ENCODE peak calls at places on chromosome 21, in six cellular contexts. K is stomach, V is body of pancreas, Z is Peyer's patch, C is K562, G is tibial nerve. E is an unnamed sample. For H3K9me3, the result is how much of the 10 kb centered on the place peaks cover.

GRCh38 chr21:44984792-44985440 is 45.1 kb downstream of the SLX9 start:
- DNase-seq in K (no peak), V (no peak), Z (no peak), C (no peak), G (no peak), E (no peak)

GRCh38 chr21:44304846-44305245 is 5.0 kb downstream of the PFKL start:
- DNase-seq in K (peak), V (peak), Z (peak), C (peak), G (peak), E (no peak)

GRCh38 chr21:32298148-32298559 is 501 bp upstream of the MRAP start:
- DNase-seq in K (no peak), V (no peak), Z (no peak), C (no peak), G (no peak), E (no peak)

GRCh38 chr21:26448751-26449150 is 124.3 kb downstream of the CYYR1 start:
- DNase-seq in K (no peak), V (no peak), Z (no peak), C (no peak), G (no peak), E (no peak)

GRCh38 chr21:32246571-32246970 is 32.3 kb downstream of the MIS18A start:
- DNase-seq in K (no peak), V (no peak), Z (no peak), C (no peak), G (no peak), E (no peak)

GRCh38 chr21:45505416-45506021 is 36.7 kb downstream of the SLC19A1 start:
- DNase-seq in K (peak), V (no peak), Z (no peak), C (no peak), G (no peak), E (no peak)

GRCh38 chr21:43598416-43599120 is 60.7 kb downstream of the HSF2BP start:
- DNase-seq in K (no peak), V (no peak), Z (no peak), C (no peak), G (no peak), E (no peak)

GRCh38 chr21:43908167-43908566 is 43.1 kb downstream of the AGPAT3 start:
- DNase-seq in K (no peak), V (no peak), Z (peak), C (no peak), G (no peak), E (no peak)

GRCh38 chr21:38358098-38358497 is 101.3 kb downstream of the KCNJ15 start:
- DNase-seq in K (no peak), V (no peak), Z (no peak), C (no peak), G (no peak), E (no peak)
- TF ChIP-seq CTCF in K (no peak), V (no peak), Z (no peak), C (no peak), G (no peak), E (no peak)

GRCh38 chr21:16592399-16592798 is 862.6 kb downstream of the USP25 start:
- DNase-seq in K (no peak), V (no peak), Z (no peak), C (no peak), G (no peak), E (no peak)
- H3K9me3 ChIP-seq in K (under half), V (under half), Z (under half), C (under half), G (under half), E (under half)

GRCh38 chr21:41610042-41610839 is 102.3 kb upstream of the TMPRSS2 start:
- DNase-seq in K (peak), V (peak), Z (peak), C (peak), G (peak), E (no peak)
- TF ChIP-seq POLR2A in K (no peak), V (no peak), Z (no peak), C (no peak), G (no peak), E (no peak)

GRCh38 chr21:36100971-36101641 is 31.3 kb downstream of the CBR1 start:
- DNase-seq in K (no peak), V (no peak), Z (no peak), C (no peak), G (no peak), E (no peak)

GRCh38 chr21:36105327-36105842 is 29.5 kb upstream of the CBR3 start:
- DNase-seq in K (no peak), V (no peak), Z (no peak), C (no peak), G (no peak), E (no peak)

GRCh38 chr21:36103434-36103833 is 31.4 kb upstream of the CBR3 start:
- DNase-seq in K (no peak), V (no peak), Z (no peak), C (no peak), G (no peak), E (no peak)

GRCh38 chr21:36109868-36110267 is 25.0 kb upstream of the CBR3 start:
- DNase-seq in K (no peak), V (no peak), Z (no peak), C (no peak), G (no peak), E (no peak)

DNA sequence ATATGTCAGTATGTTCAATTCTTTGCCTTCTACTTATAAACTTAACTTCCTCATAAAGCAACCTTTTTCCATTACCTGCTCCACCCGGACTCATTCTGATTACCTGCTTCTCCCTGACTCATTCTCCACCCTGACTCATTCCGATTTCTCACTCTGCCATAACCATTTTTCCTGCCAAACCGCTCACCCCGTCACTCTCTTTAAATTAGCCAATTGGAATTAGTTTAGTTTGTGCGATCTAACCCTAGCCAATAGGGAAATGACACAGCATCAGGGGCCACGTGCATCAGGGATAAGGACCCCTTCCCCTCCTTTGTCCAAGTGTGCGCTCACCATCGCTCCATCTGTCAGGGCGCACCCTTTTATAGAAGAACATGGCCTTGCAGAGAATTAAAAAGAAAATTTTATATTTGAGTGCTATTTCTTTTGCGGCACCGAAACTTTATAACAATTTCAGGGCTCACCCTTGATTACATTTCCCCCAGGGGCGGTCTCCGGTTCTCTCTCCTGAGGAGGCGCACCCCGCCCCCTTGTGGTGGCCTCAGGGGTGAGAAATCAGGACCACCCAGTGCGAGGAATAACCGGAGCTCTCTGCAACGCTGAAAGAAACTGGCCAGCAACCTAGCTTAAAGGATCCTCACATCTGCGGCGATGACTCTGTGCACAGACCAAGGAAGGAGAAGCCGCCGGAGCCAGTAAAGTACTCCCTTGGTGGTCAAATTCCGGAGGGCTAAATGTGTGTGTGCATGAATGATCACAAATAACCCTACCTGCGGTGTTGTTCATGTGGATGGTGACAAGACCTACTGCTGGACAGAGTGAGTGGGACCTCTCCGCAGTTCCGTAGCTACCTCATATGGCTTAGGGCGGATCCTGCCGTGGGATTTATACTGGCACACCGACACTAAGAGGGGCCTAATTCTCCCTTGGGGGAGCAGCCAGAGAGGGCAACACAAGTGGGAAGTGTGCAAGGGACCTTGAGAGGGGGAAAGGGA is 30.3 kb upstream of the CBR3 start:
- DNase-seq in K (peak), V (peak), Z (peak), C (peak), G (peak), E (no peak)
- TF ChIP-seq CTCF in K (peak), V (peak), Z (peak), C (peak), G (peak), E (peak)

GRCh38 chr21:34143783-34144182 is 70.4 kb downstream of the MRPS6 start:
- DNase-seq in K (no peak), V (no peak), Z (no peak), C (no peak), G (no peak), E (no peak)

GRCh38 chr21:34148826-34149558 is 75.6 kb downstream of the MRPS6 start:
- DNase-seq in K (no peak), V (no peak), Z (no peak), C (no peak), G (no peak), E (no peak)

GRCh38 chr21:34147835-34148804 is 74.7 kb downstream of the MRPS6 start:
- DNase-seq in K (no peak), V (no peak), Z (no peak), C (no peak), G (no peak), E (no peak)

GRCh38 chr21:34141373-34141772 is 68.0 kb downstream of the MRPS6 start:
- DNase-seq in K (no peak), V (no peak), Z (no peak), C (no peak), G (no peak), E (no peak)

GRCh38 chr21:34144224-34144623 is 70.8 kb downstream of the MRPS6 start:
- DNase-seq in K (no peak), V (no peak), Z (no peak), C (no peak), G (no peak), E (no peak)
- H3K9me3 ChIP-seq in K (under half), V (under half), Z (under half), C (under half), G (under half), E (under half)

DNA sequence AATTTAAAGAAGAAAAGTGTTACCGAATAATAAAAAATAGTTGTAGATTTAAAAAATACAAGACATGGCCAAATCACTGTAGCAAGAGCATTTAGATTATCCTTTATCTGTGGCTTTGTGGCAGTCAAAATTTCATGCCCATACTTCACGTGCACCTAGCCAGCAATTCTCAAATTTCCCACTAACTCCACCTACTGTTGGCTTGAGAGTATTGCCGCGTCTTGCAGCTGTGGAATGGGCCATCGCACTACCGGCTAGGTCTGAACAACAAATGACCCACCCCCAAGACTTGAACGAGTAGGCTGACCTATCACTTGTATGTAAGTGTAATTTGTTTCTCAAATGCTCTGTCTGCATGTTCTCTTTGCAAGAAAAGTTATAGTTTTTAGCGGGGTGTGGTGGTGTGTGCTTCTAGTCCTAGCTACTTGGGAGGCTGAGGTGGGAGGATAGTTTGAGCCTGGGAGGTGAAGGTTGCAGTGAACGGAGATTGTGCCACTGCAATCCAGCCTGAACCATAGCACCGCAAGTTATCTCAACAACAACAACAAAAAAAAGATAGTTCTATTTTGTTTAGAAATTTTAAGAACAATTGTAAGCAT is 4.1 kb downstream of the KRTAP13-4 start:
- DNase-seq in K (peak), V (peak), Z (no peak), C (peak), G (peak), E (no peak)
- TF ChIP-seq POLR2A in K (no peak), V (no peak), Z (no peak), C (no peak), G (no peak), E (no peak)

GRCh38 chr21:38354231-38354630 is 97.4 kb downstream of the KCNJ15 start:
- DNase-seq in K (no peak), V (no peak), Z (no peak), C (no peak), G (no peak), E (peak)

GRCh38 chr21:38351961-38352521 is 95.2 kb downstream of the KCNJ15 start:
- DNase-seq in K (no peak), V (no peak), Z (no peak), C (no peak), G (no peak), E (peak)

GRCh38 chr21:38350681-38351080 is 93.9 kb downstream of the KCNJ15 start:
- DNase-seq in K (no peak), V (peak), Z (no peak), C (no peak), G (no peak), E (peak)

GRCh38 chr21:38351176-38351959 is 94.6 kb downstream of the KCNJ15 start:
- DNase-seq in K (no peak), V (no peak), Z (no peak), C (no peak), G (no peak), E (peak)

DNA sequence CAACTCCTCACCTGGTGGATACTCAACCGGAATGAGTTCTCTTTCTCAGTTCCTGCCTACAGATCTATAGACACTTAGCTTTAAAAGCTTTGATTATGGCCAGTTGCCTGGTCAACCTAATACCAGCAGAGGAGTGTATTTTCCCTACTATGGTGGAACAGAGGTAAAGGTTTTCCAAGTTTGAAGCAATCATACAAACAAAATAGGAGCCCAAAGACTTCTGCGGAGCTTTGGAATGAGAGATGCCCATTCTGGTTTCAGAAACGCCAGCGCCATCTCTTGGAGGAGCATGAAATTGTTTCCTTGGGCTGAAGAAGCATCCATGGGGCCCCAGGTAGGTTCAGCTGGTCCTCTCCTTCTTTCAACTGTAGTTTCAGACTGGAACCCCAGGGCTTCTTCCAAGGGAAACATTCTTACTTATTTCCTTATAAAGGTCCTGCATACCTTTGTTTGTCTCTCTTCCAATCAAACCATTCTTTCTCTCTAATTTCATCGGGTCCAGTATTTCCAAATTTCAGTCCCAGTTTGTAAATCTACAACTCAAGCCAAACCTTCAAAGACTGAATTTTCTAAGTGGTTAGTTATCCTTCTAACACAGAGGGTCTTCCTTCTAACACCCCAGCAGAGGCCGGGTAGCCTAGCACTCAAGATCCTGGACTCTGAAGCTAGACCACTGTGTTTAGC is 95.9 kb downstream of the KCNJ15 start:
- DNase-seq in K (peak), V (peak), Z (no peak), C (peak), G (peak), E (peak)
- TF ChIP-seq CTCF in K (peak), V (peak), Z (peak), C (peak), G (peak), E (peak)

GRCh38 chr21:41733951-41734689 is 32.7 kb downstream of the RIPK4 start:
- DNase-seq in K (no peak), V (no peak), Z (peak), C (no peak), G (no peak), E (no peak)

GRCh38 chr21:41739011-41739410 is 27.8 kb downstream of the RIPK4 start:
- DNase-seq in K (no peak), V (no peak), Z (peak), C (no peak), G (no peak), E (no peak)

GRCh38 chr21:41737656-41738324 is 29.1 kb downstream of the RIPK4 start:
- DNase-seq in K (no peak), V (no peak), Z (peak), C (no peak), G (no peak), E (no peak)

GRCh38 chr21:41739936-41740335 is 26.9 kb downstream of the RIPK4 start:
- DNase-seq in K (no peak), V (no peak), Z (peak), C (no peak), G (no peak), E (no peak)

DNA sequence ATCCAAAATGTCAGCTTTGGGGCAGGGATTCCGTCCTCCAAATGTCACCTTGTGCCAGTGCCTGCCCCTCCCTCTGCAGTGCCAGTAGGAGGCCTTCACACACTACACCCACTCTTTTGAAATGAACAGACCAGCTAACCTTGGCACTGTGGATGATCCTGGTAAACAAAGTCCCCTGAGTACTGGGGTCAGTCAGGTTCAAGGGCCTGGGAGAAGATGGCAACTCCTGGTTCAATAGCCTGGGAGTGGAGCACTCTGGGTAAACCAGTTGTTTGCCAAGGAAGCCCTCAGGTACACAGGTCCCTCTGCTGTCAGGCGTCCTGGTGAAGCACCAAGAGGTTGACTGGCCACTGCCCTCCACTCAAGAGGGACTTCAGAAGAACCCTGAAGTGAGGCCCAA is 30.4 kb downstream of the RIPK4 start:
- DNase-seq in K (no peak), V (no peak), Z (peak), C (no peak), G (no peak), E (no peak)
- H3K9me3 ChIP-seq in K (under half), V (under half), Z (under half), C (under half), G (under half), E (under half)

E was measured in vagina.